ENCODE peak calls at places on chromosome 14, in nine cellular contexts. L is HL-60, J is heart right ventricle, X is endothelial cell of umbilical vein, A is stomach, Q is colonic mucosa, H is upper lobe of right lung, E is Caco-2, B is bronchial epithelial cell. I is an unnamed sample.

GRCh38 chr14:79842270-79842669 is 369.0 kb downstream of the DIO2 start:
- DNase-seq in L (no peak), B (peak), X (no peak), Q (no peak), J (peak), A (no peak), H (no peak), E (no peak), I (no peak)

GRCh38 chr14:72907886-72908285 is 14.0 kb upstream of the DPF3 start:
- DNase-seq in H (no peak), A (no peak), X (peak), Q (no peak), L (no peak), B (peak), J (no peak), E (no peak), I (no peak)

GRCh38 chr14:101020971-101021370 is 117.4 kb upstream of the RTL1 start:
- DNase-seq in J (no peak), X (no peak), L (no peak), H (peak), A (peak), E (no peak), Q (peak), B (no peak), I (no peak)

GRCh38 chr14:42047421-42048045 is 440.9 kb downstream of the LRFN5 start:
- DNase-seq in H (no peak), Q (no peak), B (peak), J (no peak), A (no peak), X (no peak), L (no peak), E (no peak), I (no peak)

GRCh38 chr14:55762595-55763232 is 182.7 kb downstream of the KTN1 start:
- DNase-seq in H (no peak), Q (no peak), X (no peak), J (no peak), E (no peak), L (no peak), A (no peak), B (no peak), I (no peak)

GRCh38 chr14:35352274-35353233 is 52.0 kb downstream of the NFKBIA start:
- DNase-seq in E (no peak), L (peak), A (no peak), Q (no peak), J (no peak), H (no peak), X (no peak), B (no peak), I (no peak)

GRCh38 chr14:48690349-48690748 is 895.8 kb downstream of the RPS29 start:
- DNase-seq in E (no peak), B (no peak), X (no peak), A (no peak), J (no peak), L (no peak), Q (no peak), H (no peak), I (no peak)

GRCh38 chr14:100076630-100077029 is 11.4 kb downstream of the EVL start:
- DNase-seq in B (peak), Q (no peak), X (no peak), L (peak), H (peak), A (no peak), J (no peak), E (no peak), I (no peak)

GRCh38 chr14:53032161-53032803 is 81.4 kb upstream of the FERMT2 start:
- DNase-seq in J (peak), E (no peak), B (peak), Q (peak), X (peak), A (no peak), L (no peak), H (no peak), I (peak)

GRCh38 chr14:95530461-95531170 is 4.2 kb upstream of the GLRX5 start:
- DNase-seq in L (no peak), X (no peak), B (peak), Q (no peak), J (no peak), A (no peak), H (no peak), E (no peak), I (no peak)

GRCh38 chr14:93977790-93978581 is 1.6 kb upstream of the ASB2 start:
- DNase-seq in Q (no peak), A (no peak), H (no peak), J (no peak), L (peak), B (no peak), E (no peak), X (no peak), I (no peak)

GRCh38 chr14:77303417-77304156 is 17.1 kb downstream of the POMT2 start:
- DNase-seq in L (peak), B (peak), X (peak), A (no peak), E (no peak), H (no peak), J (no peak), Q (no peak), I (peak)

GRCh38 chr14:32508281-32508680 is 179.2 kb downstream of the AKAP6 start:
- DNase-seq in L (no peak), X (no peak), H (no peak), B (peak), E (no peak), Q (no peak), J (no peak), A (no peak), I (no peak)

GRCh38 chr14:68956728-68957127 is 22.4 kb downstream of the ACTN1 start:
- DNase-seq in X (no peak), E (no peak), B (no peak), H (no peak), A (no peak), J (no peak), Q (no peak), L (no peak), I (no peak)

GRCh38 chr14:24915958-24916595 is 133.9 kb downstream of the STXBP6 start:
- DNase-seq in E (no peak), B (no peak), X (no peak), H (no peak), A (no peak), Q (no peak), J (no peak), L (no peak), I (no peak)

GRCh38 chr14:106564058-106564643 is 1037.8 kb downstream of the TMEM121 start:
- DNase-seq in L (peak), B (no peak), H (peak), A (no peak), X (no peak), E (peak), J (no peak), Q (peak), I (no peak)

GRCh38 chr14:57502581-57503254 is 9.1 kb upstream of the CCDC198 start:
- DNase-seq in H (no peak), L (no peak), E (no peak), X (no peak), Q (no peak), B (no peak), A (no peak), J (peak), I (peak)

GRCh38 chr14:79820866-79821535 is 390.3 kb downstream of the DIO2 start:
- DNase-seq in J (no peak), Q (no peak), A (no peak), B (no peak), H (no peak), L (no peak), X (no peak), E (no peak), I (no peak)

GRCh38 chr14:47422191-47422590 is 253.2 kb downstream of the MDGA2 start:
- DNase-seq in E (no peak), Q (no peak), B (no peak), L (no peak), A (no peak), X (no peak), H (no peak), J (no peak), I (no peak)

GRCh38 chr14:50121506-50121905 is 5.1 kb upstream of the VCPKMT start:
- DNase-seq in X (no peak), L (no peak), Q (no peak), J (no peak), B (no peak), H (no peak), E (no peak), A (no peak), I (no peak)

GRCh38 chr14:49294736-49295135 is 291.4 kb downstream of the RPS29 start:
- DNase-seq in J (no peak), X (no peak), B (no peak), H (no peak), Q (no peak), A (no peak), E (no peak), L (no peak), I (no peak)

GRCh38 chr14:67392123-67392522 is 19.8 kb downstream of the PLEK2 start:
- DNase-seq in A (no peak), E (no peak), H (no peak), L (no peak), X (no peak), B (no peak), J (no peak), Q (no peak), I (peak)

GRCh38 chr14:99037777-99038176 is 234.2 kb downstream of the BCL11B start:
- DNase-seq in J (no peak), X (no peak), B (no peak), L (peak), Q (no peak), E (no peak), A (peak), H (no peak), I (no peak)

GRCh38 chr14:105853089-105853906 is 326.9 kb downstream of the TMEM121 start:
- DNase-seq in A (no peak), H (no peak), B (no peak), Q (peak), X (no peak), J (peak), L (no peak), E (peak), I (no peak)

GRCh38 chr14:45426685-45427282 is 173.8 kb upstream of the MIS18BP1 start:
- DNase-seq in A (no peak), L (no peak), E (no peak), H (no peak), B (peak), Q (no peak), J (no peak), X (peak), I (peak)

GRCh38 chr14:20118795-20119194 is 8.3 kb downstream of the OR4K17 start:
- DNase-seq in J (no peak), L (no peak), Q (no peak), H (no peak), X (no peak), A (no peak), E (no peak), B (no peak), I (no peak)

GRCh38 chr14:32620303-32620702 is 291.2 kb downstream of the AKAP6 start:
- DNase-seq in A (no peak), B (peak), H (no peak), L (no peak), E (no peak), J (no peak), Q (no peak), X (no peak), I (no peak)

GRCh38 chr14:100131181-100131580 is 28.3 kb downstream of the DEGS2 start:
- DNase-seq in H (no peak), E (peak), L (no peak), A (peak), J (no peak), X (no peak), Q (peak), B (no peak), I (no peak)

GRCh38 chr14:72913809-72914208 is 12.5 kb upstream of the DCAF4 start:
- DNase-seq in A (no peak), H (no peak), J (no peak), E (no peak), L (no peak), B (no peak), Q (no peak), X (no peak), I (no peak)

GRCh38 chr14:39469094-39469710 is 37.0 kb upstream of the FBXO33 start:
- DNase-seq in J (no peak), L (peak), X (peak), B (no peak), A (no peak), H (no peak), E (peak), Q (no peak), I (no peak)

GRCh38 chr14:80404413-80404812 is 193.1 kb upstream of the DIO2 start:
- DNase-seq in E (no peak), Q (no peak), B (no peak), L (no peak), X (no peak), A (no peak), H (no peak), J (no peak), I (no peak)

GRCh38 chr14:58709949-58710348 is 72.2 kb downstream of the DACT1 start:
- DNase-seq in X (no peak), B (no peak), E (no peak), H (no peak), L (no peak), J (no peak), A (no peak), Q (no peak), I (no peak)

GRCh38 chr14:96225745-96226151 is 21.1 kb downstream of the BDKRB2 start:
- DNase-seq in B (peak), Q (peak), H (peak), X (no peak), L (no peak), J (peak), A (no peak), E (peak), I (no peak)

GRCh38 chr14:100605706-100606686 is 18.8 kb upstream of the BEGAIN start:
- DNase-seq in X (no peak), L (no peak), Q (no peak), E (peak), A (no peak), H (peak), B (no peak), J (no peak), I (no peak)

GRCh38 chr14:31677630-31678029 is 116.4 kb downstream of the NUBPL start:
- DNase-seq in H (no peak), Q (no peak), B (no peak), X (no peak), A (no peak), L (no peak), J (no peak), E (no peak), I (no peak)

GRCh38 chr14:37709419-37710195 is 114.2 kb downstream of the TTC6 start:
- DNase-seq in B (peak), X (peak), L (no peak), A (no peak), Q (no peak), H (no peak), J (no peak), E (no peak), I (no peak)

GRCh38 chr14:35229495-35230089 is 62.6 kb upstream of the PSMA6 start:
- DNase-seq in B (peak), Q (no peak), J (no peak), L (no peak), A (no peak), E (no peak), X (peak), H (no peak), I (no peak)

GRCh38 chr14:67650694-67651093 is 23.7 kb downstream of the VTI1B start:
- DNase-seq in J (no peak), X (no peak), H (no peak), A (no peak), B (peak), L (no peak), Q (no peak), E (no peak), I (no peak)

GRCh38 chr14:46432516-46432915 is 219.1 kb downstream of the RPL10L start:
- DNase-seq in B (no peak), L (no peak), E (no peak), X (no peak), J (no peak), A (no peak), H (no peak), Q (no peak), I (no peak)

GRCh38 chr14:103282932-103283331 is 51.1 kb upstream of the EIF5 start:
- DNase-seq in B (no peak), H (no peak), L (no peak), J (no peak), E (no peak), X (no peak), Q (no peak), A (no peak), I (no peak)

GRCh38 chr14:103280278-103280917 is 53.6 kb upstream of the EIF5 start:
- DNase-seq in L (no peak), J (no peak), X (no peak), B (no peak), Q (no peak), E (no peak), A (no peak), H (no peak), I (no peak)

GRCh38 chr14:103279129-103280025 is 54.7 kb upstream of the EIF5 start:
- DNase-seq in B (no peak), Q (no peak), J (no peak), A (no peak), H (no peak), E (no peak), L (no peak), X (no peak), I (no peak)

GRCh38 chr14:103283916-103284315 is 50.1 kb upstream of the EIF5 start:
- DNase-seq in H (no peak), L (no peak), B (no peak), A (no peak), E (no peak), X (no peak), J (no peak), Q (no peak), I (no peak)

GRCh38 chr14:103281496-103282231 is 52.4 kb upstream of the EIF5 start:
- DNase-seq in A (peak), Q (peak), X (peak), L (no peak), H (no peak), E (peak), J (peak), B (peak), I (no peak)
- TF ChIP-seq CTCF in A (no peak), Q (peak), X (peak), L (no peak), H (peak), E (no peak), J (peak), B (peak), I (no peak)

DNA sequence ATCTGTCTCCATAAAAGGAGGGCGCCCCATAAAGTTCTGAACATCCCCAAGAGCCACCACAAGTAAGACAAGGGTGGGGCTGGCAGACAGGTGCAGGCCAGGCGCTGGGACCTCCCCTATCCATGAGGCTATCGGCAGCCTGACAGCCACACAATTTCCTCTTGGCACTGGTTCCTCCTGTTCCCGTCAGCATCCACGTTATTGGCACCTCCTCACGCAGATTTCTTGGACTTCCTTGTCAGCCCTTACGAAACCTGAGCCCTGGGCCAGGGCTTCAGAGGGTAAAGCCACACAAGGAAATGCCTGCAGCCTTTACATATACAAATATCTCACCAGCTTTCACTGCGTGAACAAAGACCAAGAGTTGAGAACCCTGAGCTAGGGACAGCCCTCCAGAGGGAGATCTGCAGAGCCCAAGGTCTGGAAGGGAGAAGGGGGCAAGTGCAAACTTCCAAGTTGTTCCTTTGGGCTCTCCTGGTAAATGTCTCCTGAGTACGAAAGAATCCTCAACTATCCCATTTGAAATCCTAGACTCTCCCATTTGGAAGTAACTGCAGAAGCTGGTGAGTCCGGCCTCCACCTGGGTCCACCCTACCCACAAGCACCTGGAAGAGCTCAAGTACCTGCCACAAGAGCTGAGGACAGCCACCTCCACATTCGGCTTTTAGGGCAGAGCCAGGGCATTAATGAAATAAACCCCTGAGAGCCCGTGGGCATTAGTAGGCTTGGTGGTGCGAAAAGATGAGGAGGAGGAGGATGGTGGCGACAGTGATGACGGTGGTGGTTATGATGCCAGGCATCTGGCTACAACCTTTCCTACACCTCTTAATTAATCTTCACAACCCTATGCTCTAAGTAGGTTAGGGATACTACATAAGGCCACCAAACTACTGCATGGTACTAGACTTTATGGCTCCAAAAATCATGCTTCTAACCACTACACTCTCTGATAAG is 5.5 kb upstream of the TC2N start:
- DNase-seq in A (peak), E (no peak), Q (peak), L (peak), H (peak), J (peak), B (peak), X (peak), I (peak)
- H3K4me3 ChIP-seq in A (no peak), E (no peak), Q (no peak), L (no peak), H (peak), J (no peak), B (no peak), X (no peak), I (no peak)

GRCh38 chr14:104844306-104845032 is 20.6 kb upstream of the CEP170B start:
- DNase-seq in L (no peak), A (no peak), Q (no peak), H (peak), E (no peak), J (no peak), B (no peak), X (no peak), I (no peak)
- TF ChIP-seq CTCF in L (no peak), A (no peak), Q (no peak), H (no peak), E (no peak), J (no peak), B (no peak), X (no peak), I (no peak)

DNA sequence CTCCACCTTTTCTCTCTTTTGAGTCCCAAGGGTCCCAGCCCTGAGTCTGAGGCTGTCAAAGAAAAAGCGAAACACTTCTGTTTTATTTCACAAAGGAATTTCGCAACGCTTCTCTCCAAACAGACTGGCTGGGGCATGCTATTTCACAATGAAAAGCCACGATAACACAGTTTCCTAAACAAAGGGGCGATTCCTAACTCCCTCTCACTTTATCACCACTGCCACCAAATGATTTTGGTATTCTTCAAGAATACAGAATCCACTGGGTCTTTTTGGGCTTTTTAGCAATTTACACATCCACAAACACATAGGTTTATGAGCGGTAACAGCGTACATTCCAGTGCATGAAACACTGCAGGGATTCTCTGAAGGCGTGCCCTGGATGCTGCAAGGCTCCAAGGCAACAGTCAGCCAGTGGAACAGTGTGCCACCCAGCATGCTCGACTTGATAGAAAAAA is 161.2 kb downstream of the DAD1 start:
- DNase-seq in J (no peak), Q (no peak), X (no peak), H (no peak), B (peak), E (no peak), A (no peak), L (peak), I (no peak)
- H3K4me3 ChIP-seq in J (no peak), Q (no peak), X (no peak), H (no peak), B (peak), E (peak), A (no peak), L (peak), I (no peak)

GRCh38 chr14:64060648-64061096 is 207.9 kb downstream of the SYNE2 start:
- DNase-seq in L (no peak), B (peak), J (no peak), E (no peak), A (no peak), X (peak), Q (peak), H (no peak), I (no peak)
- TF ChIP-seq CTCF in L (peak), B (peak), J (peak), E (peak), A (no peak), X (peak), Q (peak), H (peak), I (peak)